ENCODE peak calls at places on chromosomes 5 and 9, in ten cellular contexts. Q is CD8-positive, alpha-beta memory T cell; R is fibroblast of lung; M is uterus; Z is CD4-positive, CD25-positive, alpha-beta regulatory T cell; E is left ventricle myocardium inferior; P is tibial artery; O is lower lobe of right lung; D is body of pancreas; L is GM23338. S is an unnamed sample.

GRCh38 chr5:143274952-143275351 is 128.5 kb downstream of the NR3C1 start:
- DNase-seq in Q (no peak), P (no peak), L (no peak), M (no peak), O (no peak), D (no peak), E (no peak), Z (no peak), R (no peak), S (no peak)

GRCh38 chr5:88394531-88395185 is 126.0 kb upstream of the TMEM161B start:
- DNase-seq in L (peak; percentile 59), M (no peak), Q (no peak), D (no peak), E (no peak), O (no peak), Z (no peak), P (no peak), R (no peak), S (no peak)

GRCh38 chr5:76403713-76403962 is 553 bp downstream of the IQGAP2 start:
- DNase-seq in D (no peak), Q (no peak), E (no peak), Z (no peak), R (no peak), P (no peak), O (no peak), M (no peak), L (no peak), S (no peak)

GRCh38 chr9:76036762-76037161 is 146.3 kb downstream of the PCSK5 start:
- DNase-seq in R (no peak), Z (no peak), P (no peak), L (no peak), E (no peak), M (no peak), O (no peak), Q (no peak), D (no peak), S (no peak)

GRCh38 chr9:116269250-116269649 is 115.7 kb downstream of the PAPPA start:
- DNase-seq in D (no peak), L (no peak), R (no peak), P (no peak), O (no peak), Q (no peak), Z (no peak), M (no peak), E (no peak), S (no peak)

GRCh38 chr9:129584136-129584535 is 36.8 kb downstream of the C9orf50 start:
- DNase-seq in O (peak; percentile 69), E (peak; percentile 50), R (peak; percentile 91), P (peak; percentile 77), D (peak; percentile 84), Z (peak; percentile 63), M (peak; percentile 71), Q (peak; percentile 71), L (peak; percentile 92), S (peak; percentile 30)

GRCh38 chr5:33475706-33476105 is 34.9 kb downstream of the TARS1 start:
- DNase-seq in R (no peak), M (no peak), P (no peak), Z (no peak), O (no peak), Q (no peak), D (no peak), L (no peak), E (no peak), S (no peak)

GRCh38 chr9:33884856-33885701 is 68.1 kb downstream of the UBE2R2 start:
- DNase-seq in O (no peak), D (peak; percentile 42), P (no peak), Q (no peak), E (no peak), R (peak; percentile 64), Z (no peak), M (no peak), L (no peak), S (no peak)

GRCh38 chr9:128411373-128412119 is 9.1 kb upstream of the CERCAM start:
- DNase-seq in D (no peak), L (no peak), M (no peak), E (no peak), O (no peak), R (no peak), Z (no peak), Q (no peak), P (no peak), S (no peak)

GRCh38 chr9:128408963-128409431 is 11.7 kb upstream of the CERCAM start:
- DNase-seq in O (no peak), L (peak; percentile 86), E (no peak), D (no peak), P (no peak), Z (no peak), R (no peak), M (no peak), Q (no peak), S (no peak)

GRCh38 chr9:128406848-128407391 is 13.7 kb upstream of the CERCAM start:
- DNase-seq in Z (no peak), L (no peak), E (no peak), R (peak; percentile 29), Q (no peak), O (no peak), P (no peak), M (no peak), D (no peak), S (no peak)

GRCh38 chr9:128409998-128410397 is 10.7 kb upstream of the CERCAM start:
- DNase-seq in P (no peak), R (peak; percentile 25), E (no peak), Q (no peak), D (no peak), L (peak; percentile 71), O (no peak), Z (no peak), M (no peak), S (no peak)

GRCh38 chr9:128409450-128409849 is 11.2 kb upstream of the CERCAM start:
- DNase-seq in Z (no peak), O (no peak), E (no peak), P (no peak), Q (no peak), R (no peak), D (no peak), L (no peak), M (no peak), S (no peak)
- H3K27me3 ChIP-seq in Z (no peaks in the 10 kb centered on the region), O (peaks cover 31% of the 10 kb centered on the region), E (peaks cover 70% of the 10 kb centered on the region), P (no peaks in the 10 kb centered on the region), Q (no peaks in the 10 kb centered on the region), R (no peaks in the 10 kb centered on the region), D (no peaks in the 10 kb centered on the region), L (peaks cover 91% of the 10 kb centered on the region), M (no peaks in the 10 kb centered on the region), S (peaks cover 3% of the 10 kb centered on the region)

GRCh38 chr5:140357731-140358093 is 2.3 kb upstream of the SLC4A9 start:
- DNase-seq in Q (peak; percentile 77), O (peak; percentile 89), D (peak; percentile 87), Z (peak; percentile 65), L (peak; percentile 91), M (peak; percentile 85), P (peak; percentile 78), R (peak; percentile 83), E (peak; percentile 81), S (peak; percentile 54)
- H3K4me3 ChIP-seq in Q (peak overlapping the region; percentile 5), O (peak overlapping the region; percentile 18), D (no peak overlapping the region), Z (no peak overlapping the region), L (peak overlapping the region; percentile 29), M (no peak overlapping the region), P (no peak overlapping the region), R (peak overlapping the region; percentile 32), E (peak overlapping the region; percentile 40), S (no peak overlapping the region)

DNA sequence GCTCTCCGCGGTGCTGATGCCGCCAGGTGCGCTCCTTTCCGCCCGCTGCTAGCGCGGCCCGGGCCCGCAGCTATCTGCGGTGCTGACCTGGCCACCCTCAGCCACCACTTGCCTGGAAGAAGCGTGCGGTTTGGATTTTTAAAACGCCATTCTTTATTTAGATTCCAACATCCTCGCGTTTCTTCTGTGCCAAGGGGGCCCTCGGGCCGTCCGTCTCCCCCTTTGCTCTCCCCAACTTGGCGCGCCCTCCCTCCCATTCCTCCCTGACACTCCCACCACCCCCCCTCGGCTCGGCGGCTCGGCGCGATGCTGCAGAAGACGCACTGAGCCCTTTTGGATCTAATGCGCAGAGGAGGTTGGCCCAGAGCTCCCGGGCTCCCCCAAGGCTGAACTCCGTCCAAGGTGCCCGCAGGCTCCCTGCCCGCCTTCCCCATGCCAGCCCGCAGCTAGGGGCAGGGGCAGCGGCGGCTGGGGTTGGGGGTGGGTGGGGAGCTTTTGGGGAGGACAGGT is at the start of gene BARHL1:
- DNase-seq in E (no peak), O (no peak), Q (no peak), D (no peak), Z (no peak), M (no peak), P (no peak), L (no peak), R (no peak), S (no peak)
- H3K27me3 ChIP-seq in E (peaks cover 100% of the 10 kb centered on the region), O (peaks cover 98% of the 10 kb centered on the region), Q (peaks cover 81% of the 10 kb centered on the region), D (peaks cover 65% of the 10 kb centered on the region), Z (peaks cover 42% of the 10 kb centered on the region), M (peaks cover 33% of the 10 kb centered on the region), P (peaks cover 9% of the 10 kb centered on the region), L (peaks cover 100% of the 10 kb centered on the region), R (peaks cover 84% of the 10 kb centered on the region), S (peaks cover 87% of the 10 kb centered on the region)

GRCh38 chr9:137276757-137277328 is 683 bp upstream of the TOR4A start:
- DNase-seq in Z (no peak), R (peak; percentile 77), P (peak; percentile 68), L (peak; percentile 79), E (peak; percentile 89), Q (no peak), M (peak; percentile 83), O (peak; percentile 87), D (peak; percentile 74), S (no peak)

GRCh38 chr9:137278061-137278912 is 761 bp downstream of the TOR4A start:
- DNase-seq in R (no peak), E (no peak), Z (no peak), D (no peak), Q (no peak), M (no peak), P (no peak), L (peak; percentile 69), O (peak; percentile 69), S (no peak)

GRCh38 chr9:137278913-137279711 is 1.6 kb downstream of the TOR4A start:
- DNase-seq in D (no peak), Z (no peak), Q (no peak), L (no peak), R (no peak), P (no peak), E (no peak), O (peak; percentile 48), M (no peak), S (no peak)

GRCh38 chr9:137275937-137276756 is 1.4 kb upstream of the TOR4A start:
- DNase-seq in E (no peak), Q (no peak), L (no peak), P (no peak), O (peak; percentile 47), D (no peak), R (no peak), M (no peak), Z (no peak), S (no peak)

DNA sequence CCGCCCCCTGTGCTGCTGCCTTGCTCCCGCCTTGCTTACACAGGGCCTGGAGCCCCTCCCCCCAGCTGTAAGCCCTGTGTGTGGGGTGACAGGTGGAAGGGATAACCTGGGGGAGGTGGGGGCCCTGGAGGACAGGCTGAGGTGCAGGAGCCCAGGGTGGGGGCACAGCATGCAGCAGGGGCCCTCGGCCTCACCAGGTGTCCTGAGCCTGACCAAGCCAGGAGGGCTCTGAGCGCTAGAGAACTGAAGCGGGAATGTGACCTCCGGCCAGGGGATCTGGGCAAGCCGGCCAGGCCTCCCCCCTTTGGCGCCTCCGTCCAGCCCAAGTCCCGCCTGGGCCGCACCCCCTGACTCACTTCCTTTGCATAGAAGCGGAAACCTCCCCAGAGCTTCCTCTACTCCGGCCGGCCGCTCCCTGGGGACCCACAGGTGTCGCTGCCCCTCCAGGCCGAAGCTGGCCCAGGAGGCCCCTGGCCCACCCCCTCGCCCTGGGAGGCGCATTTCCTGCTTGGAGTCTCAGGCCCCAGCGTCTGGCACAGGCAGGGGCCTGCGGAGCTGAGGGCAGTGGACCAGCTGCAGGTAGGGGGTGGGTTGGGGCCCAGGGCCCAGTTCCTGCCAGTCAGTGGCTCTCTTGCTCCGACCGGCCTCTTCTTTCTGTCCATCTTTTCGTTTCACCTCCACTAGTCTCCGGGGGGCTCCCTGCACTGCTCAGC is at the start of gene TOR4A:
- DNase-seq in Z (no peak), M (peak; percentile 80), D (peak; percentile 83), R (peak; percentile 87), Q (no peak), P (peak; percentile 81), E (peak; percentile 88), O (peak; percentile 95), L (peak; percentile 92), S (no peak)
- H3K4me3 ChIP-seq in Z (no peak within 1 kb of the TSS), M (peak within 1 kb of the TSS; percentile 42), D (no peak within 1 kb of the TSS), R (peak within 1 kb of the TSS; percentile 86), Q (peak within 1 kb of the TSS; percentile 41), P (peak within 1 kb of the TSS; percentile 41), E (peak within 1 kb of the TSS; percentile 73), O (peak within 1 kb of the TSS; percentile 74), L (peak within 1 kb of the TSS; percentile 64), S (peak within 1 kb of the TSS; percentile 63)

S was measured in effector memory CD4-positive, alpha-beta T cell.